ENCODE peak calls at places on chromosome 11, in eight cellular contexts. S is psoas muscle, J is pancreas, K is right lobe of liver, E is body of pancreas, R is neural progenitor cell, N is left ventricle myocardium inferior, M is A549. Y is an unnamed sample.

GRCh38 chr11:44993971-44994705 is 43.5 kb upstream of the TP53I11 start:
- DNase-seq in J (peak), M (no peak), E (peak), S (no peak), N (no peak), R (no peak), K (no peak), Y (no peak)

GRCh38 chr11:134037093-134037908 is 31.6 kb upstream of the JAM3 start:
- DNase-seq in S (peak), E (peak), J (peak), K (peak), N (peak), M (no peak), R (peak), Y (no peak)

GRCh38 chr11:6559375-6559774 is 44.0 kb downstream of the RRP8 start:
- DNase-seq in S (no peak), R (no peak), E (no peak), N (no peak), M (no peak), J (no peak), K (no peak), Y (no peak)

GRCh38 chr11:10305964-10306918 is 1.4 kb downstream of the ADM start:
- DNase-seq in E (no peak), J (no peak), M (peak), R (peak), K (peak), N (peak), S (peak), Y (no peak)

GRCh38 chr11:35318977-35319925 is 100.1 kb downstream of the SLC1A2 start:
- DNase-seq in M (no peak), K (no peak), S (no peak), N (no peak), E (no peak), J (no peak), R (no peak), Y (no peak)

GRCh38 chr11:102446606-102447005 is 6.0 kb downstream of the TMEM123 start:
- DNase-seq in E (no peak), K (no peak), J (no peak), M (peak), N (no peak), R (no peak), S (no peak), Y (no peak)

GRCh38 chr11:27191061-27191460 is 150.4 kb downstream of the BBOX1 start:
- DNase-seq in J (no peak), M (no peak), S (no peak), K (no peak), E (no peak), R (no peak), N (no peak), Y (no peak)

GRCh38 chr11:115623021-115623451 is 118.8 kb upstream of the CADM1 start:
- DNase-seq in R (peak), E (peak), S (peak), J (no peak), K (no peak), M (peak), N (peak), Y (peak)

GRCh38 chr11:11995601-11996000 is 12.8 kb downstream of the DKK3 start:
- DNase-seq in N (no peak), R (no peak), M (no peak), J (no peak), E (no peak), S (no peak), K (no peak), Y (no peak)

GRCh38 chr11:33040127-33040861 is 922 bp downstream of the TCP11L1 start:
- DNase-seq in K (no peak), J (no peak), N (no peak), M (peak), E (no peak), R (no peak), S (no peak), Y (no peak)

GRCh38 chr11:83097671-83098070 is 26.0 kb upstream of the RAB30 start:
- DNase-seq in S (no peak), R (no peak), E (no peak), M (no peak), K (no peak), N (no peak), J (no peak), Y (no peak)

GRCh38 chr11:48052183-48053040 is 72.1 kb downstream of the PTPRJ start:
- DNase-seq in K (no peak), S (no peak), E (peak), N (no peak), J (peak), M (no peak), R (peak), Y (no peak)

GRCh38 chr11:32353884-32354283 is 81.5 kb downstream of the WT1 start:
- DNase-seq in J (no peak), R (no peak), M (no peak), K (no peak), E (no peak), S (no peak), N (no peak), Y (no peak)

GRCh38 chr11:12189543-12190235 is 79.3 kb downstream of the MICAL2 start:
- DNase-seq in S (no peak), K (no peak), R (no peak), M (no peak), J (no peak), N (no peak), E (no peak), Y (no peak)

GRCh38 chr11:75035911-75036536 is 47.3 kb downstream of the NEU3 start:
- DNase-seq in N (no peak), J (no peak), K (no peak), R (no peak), E (no peak), M (no peak), S (no peak), Y (no peak)

GRCh38 chr11:78145511-78146030 is 6.1 kb upstream of the ALG8 start:
- DNase-seq in M (no peak), R (no peak), J (no peak), K (no peak), S (no peak), E (no peak), N (no peak), Y (no peak)

GRCh38 chr11:29173660-29174062 is 843.2 kb downstream of the KCNA4 start:
- DNase-seq in R (no peak), M (peak), E (no peak), K (no peak), N (no peak), J (no peak), S (no peak), Y (no peak)

GRCh38 chr11:47408598-47409439 is 429 bp downstream of the SLC39A13 start:
- DNase-seq in E (peak), R (peak), K (no peak), S (peak), J (no peak), N (no peak), M (peak), Y (no peak)

GRCh38 chr11:109641549-109641948 is 219.6 kb downstream of the C11orf87 start:
- DNase-seq in N (no peak), S (no peak), K (no peak), E (no peak), M (peak), R (peak), J (no peak), Y (no peak)

GRCh38 chr11:110892741-110893285 is 180.6 kb upstream of the ARHGAP20 start:
- DNase-seq in E (no peak), N (no peak), M (no peak), R (no peak), S (no peak), J (no peak), K (no peak), Y (no peak)

GRCh38 chr11:44622190-44622650 is 56.8 kb downstream of the CD82 start:
- DNase-seq in E (no peak), N (no peak), S (no peak), J (peak), K (peak), M (no peak), R (no peak), Y (peak)

GRCh38 chr11:100445231-100445735 is 241.8 kb upstream of the ARHGAP42 start:
- DNase-seq in E (peak), N (no peak), R (peak), M (no peak), J (peak), K (peak), S (no peak), Y (no peak)

GRCh38 chr11:57499413-57499982 is 16.0 kb downstream of the SLC43A1 start:
- DNase-seq in J (peak), S (peak), R (peak), E (peak), M (peak), N (peak), K (peak), Y (peak)

GRCh38 chr11:72430743-72431570 is 3.4 kb downstream of the CLPB start:
- DNase-seq in R (peak), E (peak), M (peak), K (peak), J (no peak), S (no peak), N (peak), Y (no peak)

GRCh38 chr11:23359297-23359696 is 499.0 kb upstream of the CCDC179 start:
- DNase-seq in N (no peak), R (no peak), J (peak), M (no peak), K (no peak), S (no peak), E (peak), Y (no peak)

GRCh38 chr11:122202161-122202950 is 86.3 kb upstream of the BLID start:
- DNase-seq in M (no peak), K (peak), S (no peak), N (no peak), R (no peak), J (no peak), E (peak), Y (no peak)

GRCh38 chr11:30552839-30553238 is 33.3 kb downstream of the MPPED2 start:
- DNase-seq in M (no peak), J (no peak), S (no peak), R (no peak), K (no peak), N (no peak), E (no peak), Y (no peak)

GRCh38 chr11:73335204-73335923 is 27.3 kb downstream of the ARHGEF17 start:
- DNase-seq in K (peak), R (peak), M (peak), J (peak), N (peak), E (peak), S (peak), Y (no peak)

DNA sequence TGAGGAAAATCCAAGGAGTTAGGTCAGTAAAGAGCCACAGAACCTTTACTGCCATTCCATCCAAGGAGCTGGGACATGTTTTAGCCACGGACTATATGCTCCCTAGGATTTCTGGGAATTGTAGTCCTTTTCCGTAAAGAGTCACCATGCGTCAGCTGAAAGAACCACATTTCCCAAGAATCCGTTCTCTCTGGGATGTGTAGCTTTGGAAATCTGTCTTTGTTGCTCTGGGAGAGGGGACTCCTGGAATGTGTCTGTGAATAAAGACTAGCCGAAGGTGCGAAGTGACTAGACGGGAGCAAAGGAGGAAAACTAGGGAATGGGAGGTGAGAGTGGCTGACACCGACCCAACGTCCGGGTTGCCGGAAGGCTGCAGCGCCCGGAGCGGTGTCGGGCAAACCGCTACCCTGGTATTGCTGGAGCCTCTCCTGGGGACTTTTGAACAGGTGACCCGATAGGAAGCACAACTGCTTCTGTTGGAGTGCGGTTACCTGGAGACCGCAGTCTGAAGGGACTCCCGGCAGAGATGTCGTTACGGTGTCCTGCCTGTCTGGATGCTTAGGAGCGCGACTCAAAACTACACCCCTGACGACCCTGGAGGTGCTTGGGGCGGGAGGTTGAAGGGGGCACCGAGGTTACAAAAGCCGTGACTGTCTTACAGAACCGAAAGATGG is at the start of gene IFTAP:
- DNase-seq in K (peak), M (peak), N (no peak), E (peak), S (peak), R (peak), J (peak), Y (peak)
- H3K27ac ChIP-seq in K (no peak), M (peak), N (peak), E (peak), S (peak), R (no peak), J (peak), Y (peak)

GRCh38 chr11:119583585-119583984 is 145.4 kb downstream of the NECTIN1 start:
- DNase-seq in N (no peak), J (no peak), R (no peak), M (no peak), S (no peak), E (no peak), K (peak), Y (peak)
- TF ChIP-seq CTCF in N (no peak), J (no peak), R (peak), M (no peak), S (no peak), E (no peak), K (no peak), Y (no peak)

GRCh38 chr11:62669420-62670161 is 1.9 kb upstream of the UQCC3 start:
- DNase-seq in M (no peak), R (peak), S (no peak), K (peak), E (peak), J (peak), N (no peak), Y (no peak)

GRCh38 chr11:62665630-62666258 is 632 bp downstream of the CSKMT start:
- DNase-seq in N (no peak), K (no peak), R (peak), M (no peak), S (peak), E (peak), J (peak), Y (peak)

GRCh38 chr11:62666259-62666926 is 1.3 kb downstream of the CSKMT start:
- DNase-seq in E (no peak), J (no peak), N (no peak), K (no peak), S (no peak), R (no peak), M (no peak), Y (no peak)

GRCh38 chr11:62665075-62665629 is at the start of the genes C11orf98 and CSKMT:
- DNase-seq in N (peak), E (peak), J (peak), M (peak), S (peak), K (peak), R (peak), Y (peak)

GRCh38 chr11:62667460-62667859 is 2.3 kb downstream of the CSKMT start:
- DNase-seq in S (no peak), M (no peak), K (no peak), N (no peak), E (no peak), J (no peak), R (no peak), Y (no peak)
- H3K27ac ChIP-seq in S (no peak), M (peak), K (no peak), N (no peak), E (peak), J (no peak), R (no peak), Y (no peak)

GRCh38 chr11:130315354-130315970 is 745 bp upstream of the ZBTB44 start:
- DNase-seq in S (peak), M (no peak), J (peak), R (peak), E (peak), K (peak), N (peak), Y (no peak)

GRCh38 chr11:130313383-130314183 is 1.1 kb downstream of the ZBTB44 start:
- DNase-seq in E (no peak), S (no peak), R (no peak), K (no peak), N (no peak), J (no peak), M (no peak), Y (no peak)

GRCh38 chr11:130312046-130312445 is 2.7 kb downstream of the ZBTB44 start:
- DNase-seq in S (no peak), E (no peak), J (no peak), R (no peak), M (no peak), K (no peak), N (no peak), Y (no peak)

GRCh38 chr11:130314184-130314748 is 451 bp downstream of the ZBTB44 start:
- DNase-seq in J (peak), N (peak), K (peak), S (peak), M (peak), E (peak), R (peak), Y (peak)

GRCh38 chr11:130314749-130315285 is at the start of gene ZBTB44:
- DNase-seq in S (peak), N (peak), K (peak), E (peak), M (peak), R (peak), J (peak), Y (peak)
- TF ChIP-seq CTCF in S (no peak), N (no peak), K (no peak), E (no peak), M (no peak), R (no peak), J (no peak), Y (no peak)

GRCh38 chr11:69854719-69855118 is 35.5 kb upstream of the FGF3 start:
- DNase-seq in R (no peak), J (no peak), M (peak), K (no peak), S (no peak), E (no peak), N (no peak), Y (no peak)
- H3K27ac ChIP-seq in R (no peak), J (no peak), M (no peak), K (no peak), S (no peak), E (no peak), N (no peak), Y (no peak)

DNA sequence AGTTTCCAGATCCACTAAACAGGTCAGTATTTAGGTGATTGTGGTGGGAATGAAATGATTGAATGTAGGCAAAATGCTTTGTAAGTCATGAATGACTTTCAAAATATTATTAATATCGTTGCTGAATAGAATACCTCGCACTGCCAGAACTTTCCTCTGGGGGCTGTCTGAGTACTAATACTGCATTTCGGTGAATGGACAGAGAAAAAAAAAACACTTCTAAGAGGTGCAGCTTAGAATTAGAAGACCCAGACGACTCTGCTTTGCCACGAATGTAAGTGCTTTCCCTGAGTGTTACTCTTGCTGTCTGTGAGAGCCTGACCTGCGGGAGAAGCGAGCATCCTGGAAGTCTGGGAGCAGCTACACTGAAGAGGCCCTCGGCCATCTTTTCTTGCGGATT is 95.0 kb downstream of the SCN3B start:
- DNase-seq in M (no peak), R (peak), S (no peak), K (no peak), J (no peak), N (no peak), E (no peak), Y (no peak)
- TF ChIP-seq CTCF in M (no peak), R (peak), S (no peak), K (no peak), J (no peak), N (no peak), E (no peak), Y (no peak)

GRCh38 chr11:1754376-1755150 is 4.2 kb upstream of the IFITM10 start:
- DNase-seq in R (no peak), E (no peak), S (peak), J (no peak), N (no peak), M (no peak), K (peak), Y (no peak)
- H3K27ac ChIP-seq in R (no peak), E (no peak), S (no peak), J (no peak), N (peak), M (no peak), K (no peak), Y (peak)

GRCh38 chr11:64563966-64564365 is 27.1 kb upstream of the SLC22A12 start:
- DNase-seq in E (no peak), J (no peak), N (no peak), M (no peak), S (no peak), K (no peak), R (no peak), Y (no peak)

GRCh38 chr11:64566042-64566914 is 24.7 kb upstream of the SLC22A12 start:
- DNase-seq in K (peak), S (no peak), M (peak), N (no peak), R (peak), E (peak), J (peak), Y (no peak)

GRCh38 chr11:64564419-64564818 is 26.6 kb upstream of the SLC22A12 start:
- DNase-seq in M (no peak), S (no peak), N (no peak), K (no peak), R (no peak), J (no peak), E (no peak), Y (no peak)

GRCh38 chr11:64566915-64567882 is 23.8 kb upstream of the SLC22A12 start:
- DNase-seq in J (no peak), R (peak), E (no peak), M (no peak), N (no peak), S (no peak), K (no peak), Y (no peak)

DNA sequence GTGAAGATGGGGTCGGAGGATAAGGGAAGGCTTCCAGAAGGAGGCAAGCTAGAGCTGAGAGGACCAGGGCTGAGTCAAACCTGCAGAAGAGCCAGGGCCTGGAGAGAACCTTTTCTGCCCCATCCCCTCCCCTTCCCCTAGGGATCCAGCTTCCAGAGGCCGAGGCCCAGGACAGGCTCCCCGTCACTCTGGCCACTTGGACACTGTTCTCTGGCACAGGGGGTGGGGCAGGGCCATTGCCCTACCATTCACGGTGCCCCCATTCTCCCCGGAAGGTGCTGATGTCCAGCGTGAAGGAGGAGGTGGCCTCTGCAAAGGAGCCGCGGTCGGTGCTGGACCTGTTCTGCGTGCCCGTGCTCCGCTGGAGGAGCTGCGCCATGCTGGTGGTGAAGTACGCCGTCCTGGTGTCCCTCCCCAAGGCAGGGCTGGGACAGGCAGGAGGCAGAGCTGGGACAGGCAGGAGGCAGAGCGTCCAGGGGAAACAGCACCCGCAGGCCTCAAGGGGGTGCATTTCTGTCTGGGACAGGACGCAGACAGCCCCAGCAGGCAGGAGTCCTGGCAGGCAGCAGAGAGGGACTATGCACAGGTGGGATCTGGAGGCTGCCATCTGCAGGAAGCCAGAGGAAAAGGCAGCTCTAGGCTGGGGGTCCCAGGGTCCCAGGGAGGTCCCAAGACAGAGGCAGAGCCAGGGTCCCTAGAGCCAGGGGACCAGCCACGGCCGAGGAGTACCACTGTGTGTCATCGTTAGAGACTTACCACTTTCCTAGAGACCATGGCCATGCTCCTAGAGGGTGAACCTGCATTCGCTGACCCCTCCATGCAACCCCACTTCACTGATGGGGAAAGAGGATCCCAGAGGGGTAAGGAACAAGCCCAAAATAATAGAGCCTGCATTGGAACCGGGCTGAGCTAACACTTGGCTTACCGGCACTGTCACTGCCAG is 25.8 kb upstream of the SLC22A12 start:
- DNase-seq in J (no peak), E (no peak), R (peak), N (no peak), K (no peak), S (no peak), M (no peak), Y (no peak)
- TF ChIP-seq CTCF in J (no peak), E (no peak), R (peak), N (no peak), K (no peak), S (no peak), M (peak), Y (no peak)